ENCODE peak calls at places on chromosomes 12 and 14, in four cellular contexts. X is MM.1S, Q is mesenchymal stem cell, M is neuronal stem cell. B is an unnamed sample.

GRCh38 chr14:77612011-77612620 is 4.3 kb downstream of the SPTLC2 start:
- DNase-seq in X (no peak), Q (peak), M (no peak), B (no peak)

GRCh38 chr12:49121047-49121696 is 10.0 kb downstream of the TUBA1B start:
- DNase-seq in X (no peak), Q (peak), M (peak), B (peak)

GRCh38 chr12:99111600-99111999 is 466.5 kb downstream of the APAF1 start:
- DNase-seq in X (no peak), Q (no peak), M (no peak), B (no peak)

GRCh38 chr12:49651855-49652254 is 28.5 kb downstream of the PRPF40B start:
- DNase-seq in X (no peak), Q (no peak), M (no peak), B (no peak)

GRCh38 chr14:104224516-104225281 is 86.3 kb downstream of the KIF26A start:
- DNase-seq in X (no peak), Q (peak), M (no peak), B (peak)

GRCh38 chr14:103607039-103607668 is 21.9 kb upstream of the KLC1 start:
- DNase-seq in X (peak), Q (peak), M (no peak), B (peak)

GRCh38 chr12:68612245-68612644 is 1.5 kb downstream of the RAP1B start:
- DNase-seq in X (no peak), Q (peak), M (no peak), B (no peak)

GRCh38 chr12:88985011-88985410 is 367.3 kb downstream of the DUSP6 start:
- DNase-seq in X (no peak), Q (no peak), M (no peak), B (no peak)

GRCh38 chr12:31999692-32000091 is 40.5 kb downstream of the RESF1 start:
- DNase-seq in X (no peak), Q (no peak), M (no peak), B (no peak)

GRCh38 chr12:113768850-113769249 is 197.3 kb downstream of the RBM19 start:
- DNase-seq in X (no peak), Q (no peak), M (no peak), B (no peak)

GRCh38 chr12:3004655-3005565 is 45.7 kb downstream of the TEAD4 start:
- DNase-seq in X (peak), Q (no peak), M (no peak), B (no peak)

GRCh38 chr14:30193056-30193455 is 265.4 kb upstream of the PRKD1 start:
- DNase-seq in X (no peak), Q (no peak), M (no peak), B (no peak)

GRCh38 chr12:123094349-123095073 is 56.4 kb downstream of the PITPNM2 start:
- DNase-seq in X (no peak), Q (peak), M (no peak), B (no peak)

GRCh38 chr12:9380650-9381049 is 172.5 kb upstream of the PZP start:
- DNase-seq in X (no peak), Q (no peak), M (no peak), B (no peak)

GRCh38 chr14:57091030-57091608 is 177.6 kb downstream of the EXOC5 start:
- DNase-seq in X (no peak), Q (no peak), M (no peak), B (no peak)

GRCh38 chr12:121943926-121944325 is 25.5 kb downstream of the CFAP251 start:
- DNase-seq in X (no peak), Q (no peak), M (no peak), B (no peak)

GRCh38 chr12:39095636-39096330 is 190.4 kb upstream of the CPNE8 start:
- DNase-seq in X (no peak), Q (no peak), M (no peak), B (no peak)

GRCh38 chr14:31428011-31428410 is 7.7 kb upstream of the HEATR5A start:
- DNase-seq in X (no peak), Q (no peak), M (no peak), B (no peak)

GRCh38 chr14:45249847-45250575 is 3.0 kb downstream of the MIS18BP1 start:
- DNase-seq in X (peak), Q (peak), M (no peak), B (no peak)

GRCh38 chr12:80101126-80101525 is 1.8 kb downstream of the OTOGL start:
- DNase-seq in X (no peak), Q (peak), M (no peak), B (no peak)

GRCh38 chr12:123971770-123972447 is 722 bp downstream of the CCDC92 start:
- DNase-seq in X (peak), Q (peak), M (peak), B (peak)

GRCh38 chr14:89293349-89293916 is 123.6 kb downstream of the FOXN3 start:
- DNase-seq in X (no peak), Q (no peak), M (no peak), B (peak)

GRCh38 chr14:104130974-104131651 is 7.3 kb upstream of the KIF26A start:
- DNase-seq in X (peak), Q (peak), M (no peak), B (peak)

GRCh38 chr14:63760014-63760413 is 32.1 kb upstream of the SGPP1 start:
- DNase-seq in X (peak), Q (no peak), M (no peak), B (no peak)

GRCh38 chr12:47277972-47278448 is 198.3 kb upstream of the AMIGO2 start:
- DNase-seq in X (no peak), Q (peak), M (no peak), B (no peak)

GRCh38 chr14:100680439-100681051 is 46.1 kb upstream of the DLK1 start:
- DNase-seq in X (no peak), Q (peak), M (no peak), B (no peak)

GRCh38 chr12:124508323-124509096 is 58.9 kb downstream of the NCOR2 start:
- DNase-seq in X (no peak), Q (peak), M (no peak), B (no peak)

GRCh38 chr12:127191124-127191523 is 1075.8 kb upstream of the TMEM132C start:
- DNase-seq in X (no peak), Q (no peak), M (no peak), B (no peak)

GRCh38 chr14:22333408-22334274 is 255.4 kb downstream of the DAD1 start:
- DNase-seq in X (no peak), Q (peak), M (no peak), B (no peak)

GRCh38 chr12:46073321-46073720 is 82.9 kb upstream of the SCAF11 start:
- DNase-seq in X (no peak), Q (no peak), M (no peak), B (no peak)
- H2AFZ ChIP-seq in X (no peak), Q (no peak), M (no peak), B (no peak)

DNA sequence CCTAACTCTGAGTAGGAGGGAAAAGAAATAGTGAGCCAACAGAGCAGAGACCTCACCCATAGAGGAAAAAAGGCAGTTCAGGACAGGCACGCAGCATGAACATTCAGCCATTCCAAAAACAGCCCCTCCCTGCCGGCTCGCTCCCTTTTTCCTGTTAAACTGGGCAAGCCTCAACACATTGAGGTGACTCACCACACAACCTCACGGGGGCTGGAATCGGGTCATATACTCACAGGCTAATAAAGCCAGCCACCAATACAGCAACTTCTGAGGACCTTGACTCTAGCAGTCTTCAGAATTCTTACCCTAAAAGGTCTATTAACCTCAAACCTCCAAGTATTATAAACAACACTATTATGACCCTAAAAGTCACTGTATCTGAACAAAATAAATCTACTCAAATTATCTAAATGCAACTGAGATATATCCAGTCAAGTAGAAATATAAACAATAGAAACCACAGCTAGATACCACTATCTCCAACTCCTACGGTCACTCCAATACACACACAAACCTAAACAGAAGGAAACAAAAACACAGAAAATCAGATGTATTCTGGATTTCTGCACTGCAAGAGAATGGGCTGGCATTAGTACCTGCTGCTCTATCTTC is 6.3 kb downstream of the YBX3 start:
- DNase-seq in X (no peak), Q (peak), M (no peak), B (peak)
- H2AFZ ChIP-seq in X (no peak), Q (no peak), M (no peak), B (no peak)

GRCh38 chr14:59465570-59466150 is 480 bp upstream of the GPR135 start:
- DNase-seq in X (no peak), Q (no peak), M (no peak), B (no peak)
- H2AFZ ChIP-seq in X (no peak), Q (peak), M (no peak), B (no peak)

DNA sequence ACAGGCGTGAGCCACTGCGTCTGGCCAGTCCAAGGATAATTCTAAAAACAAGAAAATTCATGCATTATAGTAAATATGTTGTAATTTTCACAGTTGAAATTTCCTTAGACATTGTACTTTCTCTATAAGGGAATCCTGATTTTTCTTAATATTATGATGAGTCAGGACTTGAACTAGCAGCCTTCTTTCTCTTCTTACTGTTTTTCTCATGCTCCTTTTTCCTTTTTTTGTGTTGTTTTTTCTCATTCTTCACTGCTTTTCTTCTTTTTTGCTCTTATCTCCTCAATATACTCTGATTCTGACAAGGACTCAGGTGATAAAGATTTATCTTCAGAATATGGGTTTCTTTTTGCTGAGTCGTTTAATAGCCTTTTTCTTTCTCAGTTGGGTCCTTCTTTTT is 117.7 kb downstream of the LMNTD1 start:
- DNase-seq in X (no peak), Q (no peak), M (no peak), B (no peak)
- H2AFZ ChIP-seq in X (peak), Q (no peak), M (no peak), B (no peak)

GRCh38 chr14:37088816-37089215 is 83.6 kb downstream of the SLC25A21 start:
- DNase-seq in X (no peak), Q (no peak), M (no peak), B (no peak)
- H2AFZ ChIP-seq in X (no peak), Q (no peak), M (no peak), B (no peak)

GRCh38 chr14:67004521-67004920 is 184.7 kb upstream of the GARIN2 start:
- DNase-seq in X (no peak), Q (no peak), M (no peak), B (no peak)

GRCh38 chr14:67003009-67003753 is 186.1 kb upstream of the GARIN2 start:
- DNase-seq in X (no peak), Q (no peak), M (no peak), B (no peak)

GRCh38 chr14:66998013-66998412 is 191.2 kb upstream of the GARIN2 start:
- DNase-seq in X (no peak), Q (no peak), M (no peak), B (no peak)

GRCh38 chr14:66999978-67000377 is 189.3 kb upstream of the GARIN2 start:
- DNase-seq in X (no peak), Q (no peak), M (no peak), B (no peak)
- H2AFZ ChIP-seq in X (no peak), Q (no peak), M (no peak), B (no peak)

DNA sequence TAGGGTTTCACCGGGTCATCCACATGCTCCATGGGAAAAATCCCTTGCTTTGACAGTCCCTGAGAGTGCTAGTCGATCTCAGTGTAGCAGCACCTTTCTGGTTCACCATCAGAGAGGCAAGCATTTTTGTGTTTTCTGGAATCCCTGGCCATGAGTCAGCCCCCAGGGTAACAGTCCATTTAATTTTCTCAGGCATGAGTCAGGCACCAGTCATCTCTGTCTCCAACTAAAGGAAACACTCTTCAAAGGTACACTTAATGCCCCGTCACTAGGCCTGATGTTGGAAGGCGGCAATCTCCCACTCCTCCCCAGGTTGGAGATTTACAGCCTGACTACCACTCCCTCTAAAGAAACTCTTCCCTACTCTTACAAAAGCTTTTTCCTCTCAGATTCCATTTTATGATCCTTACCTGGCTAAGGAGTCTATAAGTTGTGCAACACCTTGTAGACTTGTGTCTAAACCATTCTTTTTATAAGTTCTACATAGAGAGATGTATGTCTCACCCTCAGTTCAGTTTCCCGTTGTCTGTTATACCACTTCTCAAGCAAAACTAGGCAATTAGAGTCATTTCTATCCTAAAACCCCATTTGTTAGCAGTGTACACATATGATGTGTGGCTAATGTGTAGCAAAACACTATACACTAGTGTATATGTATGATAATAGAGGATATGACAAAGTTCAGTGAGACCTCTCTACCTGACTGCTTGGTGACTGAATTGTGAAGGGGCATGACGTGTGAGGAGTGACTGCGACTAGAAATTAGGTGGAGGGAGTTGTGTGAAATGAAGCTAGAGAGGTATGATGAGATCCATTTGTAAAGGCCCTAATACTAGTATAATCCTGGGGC is 24.6 kb downstream of the TMEM19 start:
- DNase-seq in X (no peak), Q (peak), M (no peak), B (no peak)
- H2AFZ ChIP-seq in X (no peak), Q (no peak), M (no peak), B (no peak)

DNA sequence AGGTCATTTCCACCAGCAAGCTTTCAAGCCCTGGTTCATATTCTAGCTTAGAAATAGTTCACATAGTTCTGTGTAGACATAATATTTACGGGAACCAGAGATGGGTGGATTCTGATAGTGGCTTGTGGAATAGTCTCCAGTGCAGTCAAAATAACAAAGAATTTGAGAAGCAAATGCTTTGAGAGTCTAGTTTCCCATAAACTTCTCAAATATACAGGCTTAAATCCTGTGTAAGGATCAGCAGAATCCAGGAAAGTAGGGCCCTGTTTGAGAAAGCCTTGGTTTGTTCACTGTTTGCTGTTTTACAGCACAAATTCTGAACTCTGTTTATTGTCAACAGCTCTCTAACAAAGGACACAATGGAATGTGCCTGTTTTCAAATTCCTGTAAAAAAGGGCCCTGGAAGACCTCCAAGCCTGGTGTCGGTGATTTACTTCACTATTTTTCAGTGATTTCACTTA is 11.5 kb upstream of the FOS start:
- DNase-seq in X (no peak), Q (peak), M (no peak), B (no peak)
- H2AFZ ChIP-seq in X (no peak), Q (no peak), M (peak), B (peak)